ENCODE peak calls at places on chromosomes 16 and 17, in ten cellular contexts. I is CD4-positive, alpha-beta memory T cell; T is lung; R is right lobe of liver; X is A549; F is suprapubic skin; M is naive thymus-derived CD4-positive, alpha-beta T cell; G is heart right ventricle; N is small intestine; S is OCI-LY7. V is an unnamed sample.
A peak's percentile ranks its signal among the peaks of the same experiment; 100 is the strongest.

GRCh38 chr16:46748775-46749705 is 896 bp upstream of the MYLK3 start:
- DNase-seq in I (no peak), T (no peak), R (no peak), X (no peak), F (no peak), M (no peak), G (peak; percentile 74), N (no peak), S (peak; percentile 18), V (no peak)

GRCh38 chr16:1972490-1972877 is 631 bp downstream of the TBL3 start:
- DNase-seq in I (no peak), T (no peak), R (peak; percentile 31), X (no peak), F (no peak), M (no peak), G (no peak), N (peak; percentile 30), S (no peak), V (no peak)

GRCh38 chr17:10699861-10700260 is 2.5 kb downstream of the ADPRM start:
- DNase-seq in I (peak; percentile 53), T (no peak), R (no peak), X (no peak), F (no peak), M (peak; percentile 78), G (no peak), N (no peak), S (no peak), V (no peak)

GRCh38 chr16:20883554-20884239 is 16.5 kb downstream of the DCUN1D3 start:
- DNase-seq in I (no peak), T (no peak), R (no peak), X (no peak), F (no peak), M (no peak), G (no peak), N (peak; percentile 41), S (no peak), V (no peak)

GRCh38 chr16:12613131-12613991 is 190.3 kb downstream of the CPPED1 start:
- DNase-seq in I (no peak), T (no peak), R (peak; percentile 62), X (peak; percentile 94), F (no peak), M (peak; percentile 31), G (no peak), N (peak; percentile 81), S (no peak), V (no peak)

GRCh38 chr16:4988647-4989046 is 30.5 kb downstream of the SEC14L5 start:
- DNase-seq in I (no peak), T (no peak), R (no peak), X (no peak), F (no peak), M (no peak), G (no peak), N (no peak), S (no peak), V (no peak)

GRCh38 chr17:48484850-48485249 is 46.0 kb downstream of the HOXB1 start:
- DNase-seq in I (no peak), T (no peak), R (no peak), X (peak; percentile 45), F (no peak), M (no peak), G (no peak), N (no peak), S (no peak), V (no peak)

GRCh38 chr17:74339537-74340195 is 13.6 kb downstream of the KIF19 start:
- DNase-seq in I (no peak), T (no peak), R (no peak), X (no peak), F (no peak), M (no peak), G (no peak), N (no peak), S (no peak), V (no peak)

GRCh38 chr17:34254651-34255380 is at the start of gene CCL2:
- DNase-seq in I (no peak), T (peak; percentile 69), R (peak; percentile 35), X (peak; percentile 76), F (no peak), M (no peak), G (peak; percentile 60), N (peak; percentile 21), S (no peak), V (peak; percentile 88)

GRCh38 chr17:68783861-68784260 is 171.3 kb downstream of the ABCA8 start:
- DNase-seq in I (no peak), T (no peak), R (no peak), X (no peak), F (no peak), M (no peak), G (no peak), N (no peak), S (no peak), V (no peak)

GRCh38 chr16:56013962-56014552 is 138.9 kb upstream of the CES5A start:
- DNase-seq in I (peak; percentile 11), T (peak; percentile 41), R (peak; percentile 46), X (peak; percentile 36), F (no peak), M (peak; percentile 1), G (peak; percentile 63), N (peak; percentile 5), S (peak; percentile 33), V (peak; percentile 18)

GRCh38 chr17:77792626-77793025 is 165.9 kb upstream of the TNRC6C start:
- DNase-seq in I (no peak), T (no peak), R (no peak), X (no peak), F (no peak), M (no peak), G (no peak), N (no peak), S (no peak), V (no peak)

DNA sequence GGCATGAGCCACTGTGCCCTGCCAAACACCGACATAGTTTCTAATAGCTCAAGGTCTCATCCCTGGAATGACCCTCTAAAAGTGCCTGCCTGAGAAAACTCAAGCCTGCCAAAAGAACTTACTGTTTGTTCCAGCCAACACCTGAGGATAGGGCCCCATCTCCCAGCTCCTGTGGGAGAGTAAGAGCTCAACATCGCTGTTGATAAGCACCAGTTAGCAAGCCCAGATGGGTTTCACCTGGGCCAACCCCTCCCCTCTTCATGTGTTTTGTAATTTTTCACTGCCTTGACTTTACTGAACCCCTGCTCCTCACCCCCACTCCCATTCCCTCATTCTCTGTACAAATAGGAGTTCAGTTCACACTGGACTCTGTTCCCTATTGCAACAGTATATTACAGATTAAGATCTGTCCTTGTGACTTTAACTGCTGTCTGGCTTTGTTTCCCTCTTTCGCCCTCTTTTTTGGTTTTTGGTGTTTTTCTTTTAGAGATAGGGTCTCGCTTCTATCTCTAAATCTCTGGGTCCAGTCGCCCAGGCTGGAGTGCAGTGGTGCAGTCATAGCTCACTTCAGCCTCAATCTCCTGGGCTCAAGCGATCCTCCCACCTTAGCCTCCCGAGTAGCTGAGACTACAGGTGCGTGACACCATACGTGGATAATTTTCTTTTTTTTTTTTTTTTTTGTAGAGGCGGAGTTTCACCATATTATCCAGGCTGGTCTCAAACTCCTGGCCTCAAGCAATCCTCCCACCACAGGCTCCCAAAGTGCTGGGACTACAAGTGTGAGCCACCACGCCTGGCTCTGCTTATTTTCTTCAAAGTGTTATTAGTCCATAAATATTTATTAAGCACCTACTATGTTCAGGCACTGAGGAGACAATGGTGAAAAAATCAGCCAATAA is 12.3 kb downstream of the NUPR1 start:
- DNase-seq in I (no peak), T (no peak), R (peak; percentile 47), X (no peak), F (no peak), M (no peak), G (no peak), N (peak; percentile 72), S (no peak), V (no peak)
- H3K4me1 ChIP-seq in I (peaks cover 6% of the 10 kb centered on the region), T (no peaks in the 10 kb centered on the region), R (no peaks in the 10 kb centered on the region), X (peaks cover 18% of the 10 kb centered on the region), F (peaks cover 3% of the 10 kb centered on the region), M (no peaks in the 10 kb centered on the region), G (no peaks in the 10 kb centered on the region), N (no peaks in the 10 kb centered on the region), S (peaks cover 10% of the 10 kb centered on the region), V (no peaks in the 10 kb centered on the region)

GRCh38 chr16:88681084-88681680 is 5.1 kb downstream of the SNAI3 start:
- DNase-seq in I (peak; percentile 55), T (no peak), R (peak; percentile 69), X (peak; percentile 62), F (no peak), M (peak; percentile 50), G (no peak), N (peak; percentile 59), S (peak; percentile 93), V (peak; percentile 50)
- H3K4me1 ChIP-seq in I (peaks cover 46% of the 10 kb centered on the region), T (peaks cover 2% of the 10 kb centered on the region), R (no peaks in the 10 kb centered on the region), X (peaks cover 11% of the 10 kb centered on the region), F (peaks cover 26% of the 10 kb centered on the region), M (peaks cover 23% of the 10 kb centered on the region), G (peaks cover 8% of the 10 kb centered on the region), N (no peaks in the 10 kb centered on the region), S (peaks cover 59% of the 10 kb centered on the region), V (peaks cover 5% of the 10 kb centered on the region)

GRCh38 chr17:27976331-27976730 is 66.1 kb upstream of the NLK start:
- DNase-seq in I (no peak), T (no peak), R (no peak), X (no peak), F (no peak), M (no peak), G (no peak), N (no peak), S (no peak), V (no peak)
- H3K4me1 ChIP-seq in I (no peaks in the 10 kb centered on the region), T (no peaks in the 10 kb centered on the region), R (no peaks in the 10 kb centered on the region), X (peaks cover 10% of the 10 kb centered on the region), F (no peaks in the 10 kb centered on the region), M (no peaks in the 10 kb centered on the region), G (peaks cover 6% of the 10 kb centered on the region), N (no peaks in the 10 kb centered on the region), S (no peaks in the 10 kb centered on the region), V (peaks cover 6% of the 10 kb centered on the region)

DNA sequence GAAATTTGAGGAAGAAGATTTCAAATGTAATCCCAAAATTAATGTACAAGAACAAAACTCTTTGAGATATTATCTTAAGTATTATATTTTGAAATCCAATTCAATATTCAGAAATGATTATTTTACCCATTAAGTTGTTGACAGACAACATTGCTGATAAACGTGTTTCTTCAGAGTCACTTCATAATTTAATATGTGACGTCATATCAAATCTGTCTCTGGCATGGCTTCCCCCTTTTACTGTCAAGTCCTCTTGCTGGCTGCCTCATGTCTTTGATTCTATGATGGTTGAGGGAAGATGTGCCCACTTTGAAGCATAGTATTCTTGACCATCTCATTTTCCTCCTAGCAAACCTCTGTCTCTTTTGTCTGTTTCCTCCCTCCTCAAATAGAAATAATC is 1257.1 kb upstream of the GOT2 start:
- DNase-seq in I (no peak), T (no peak), R (no peak), X (no peak), F (no peak), M (no peak), G (no peak), N (no peak), S (no peak), V (no peak)
- H3K4me1 ChIP-seq in I (no peaks in the 10 kb centered on the region), T (no peaks in the 10 kb centered on the region), R (no peaks in the 10 kb centered on the region), X (no peaks in the 10 kb centered on the region), F (no peaks in the 10 kb centered on the region), M (no peaks in the 10 kb centered on the region), G (no peaks in the 10 kb centered on the region), N (no peaks in the 10 kb centered on the region), S (no peaks in the 10 kb centered on the region), V (no peaks in the 10 kb centered on the region)

DNA sequence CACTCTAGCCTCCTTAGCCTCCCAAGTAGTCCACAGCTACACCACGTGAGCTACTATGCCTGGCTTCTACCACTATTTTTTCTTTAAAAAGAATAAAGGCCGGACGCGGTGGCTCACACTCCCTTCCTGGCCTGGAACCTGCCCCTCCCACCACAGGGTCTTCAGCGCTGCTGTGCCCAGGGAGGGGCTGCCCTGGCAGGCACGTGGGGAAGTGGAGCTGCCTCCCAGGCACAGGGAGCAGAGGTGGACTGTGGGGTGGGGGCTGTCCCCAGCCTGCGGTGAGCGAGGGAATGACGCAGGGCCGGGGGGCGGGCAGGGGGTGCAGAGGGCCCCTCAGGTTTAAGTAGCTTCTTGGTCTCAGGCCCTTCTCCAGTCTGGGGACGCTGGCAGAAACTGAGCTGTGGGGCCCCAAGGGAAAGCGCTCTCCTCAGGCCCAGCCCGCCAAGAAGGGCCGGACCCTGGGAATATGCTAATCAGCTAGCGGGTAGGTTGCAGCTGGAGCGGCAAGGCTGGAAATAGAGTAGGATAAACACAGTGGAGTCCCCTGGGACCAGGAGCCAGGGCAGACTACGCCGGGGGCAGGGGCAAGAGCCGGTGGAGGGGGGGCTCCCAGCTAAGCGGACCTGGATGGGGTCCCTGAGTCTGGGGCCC is 46.8 kb downstream of the TIMM22 start:
- DNase-seq in I (no peak), T (no peak), R (no peak), X (no peak), F (no peak), M (no peak), G (peak; percentile 83), N (no peak), S (no peak), V (peak; percentile 73)
- H3K4me1 ChIP-seq in I (no peaks in the 10 kb centered on the region), T (peaks cover 18% of the 10 kb centered on the region), R (no peaks in the 10 kb centered on the region), X (no peaks in the 10 kb centered on the region), F (peaks cover 22% of the 10 kb centered on the region), M (no peaks in the 10 kb centered on the region), G (peaks cover 67% of the 10 kb centered on the region), N (no peaks in the 10 kb centered on the region), S (no peaks in the 10 kb centered on the region), V (no peaks in the 10 kb centered on the region)